ENCODE peak calls at places on chromosomes 16 and 17, in six cellular contexts. H is A549, U is IMR-90, L is K562, T is HepG2, W is GM12878. J is an unnamed sample.

GRCh38 chr17:34733351-34733750 is 154.0 kb downstream of the TMEM132E start:
- DNase-seq in H (no peak), U (no peak), L (no peak), T (no peak), W (no peak), J (no peak)

GRCh38 chr17:51751072-51751471 is 407.4 kb downstream of the CA10 start:
- DNase-seq in H (no peak), U (no peak), L (no peak), T (no peak), W (no peak), J (no peak)

GRCh38 chr16:11213799-11214198 is 42.2 kb downstream of the SOCS1 start:
- DNase-seq in H (no peak), U (no peak), L (no peak), T (no peak), W (no peak), J (no peak)

GRCh38 chr16:1277016-1277944 is 21.4 kb downstream of the TPSD1 start:
- DNase-seq in H (no peak), U (no peak), L (no peak), T (no peak), W (no peak), J (no peak)

GRCh38 chr16:11621920-11622651 is 35.4 kb upstream of the LITAF start:
- DNase-seq in H (no peak), U (no peak), L (no peak), T (no peak), W (no peak), J (no peak)

GRCh38 chr16:726438-727290 is at the start of the genes CCDC78 and HAGHL:
- DNase-seq in H (no peak), U (peak; percentile 34), L (peak; percentile 86), T (no peak), W (no peak), J (peak; percentile 66)

GRCh38 chr17:83182620-83183063 is 103.2 kb downstream of the METRNL start:
- DNase-seq in H (no peak), U (no peak), L (no peak), T (no peak), W (no peak), J (no peak)

GRCh38 chr16:19411298-19411697 is 6.4 kb upstream of the TMC5 start:
- DNase-seq in H (no peak), U (no peak), L (no peak), T (no peak), W (no peak), J (no peak)

GRCh38 chr17:6603746-6604325 is 36.7 kb downstream of the KIAA0753 start:
- DNase-seq in H (no peak), U (peak; percentile 30), L (no peak), T (no peak), W (no peak), J (no peak)

GRCh38 chr17:74297941-74298340 is 23.9 kb downstream of the DNAI2 start:
- DNase-seq in H (no peak), U (no peak), L (no peak), T (no peak), W (no peak), J (no peak)

GRCh38 chr16:84827131-84827574 is 7.4 kb downstream of the CRISPLD2 start:
- DNase-seq in H (no peak), U (peak; percentile 52), L (no peak), T (no peak), W (no peak), J (no peak)

GRCh38 chr17:36643086-36643685 is 41.8 kb downstream of the MRM1 start:
- DNase-seq in H (no peak), U (no peak), L (no peak), T (no peak), W (no peak), J (no peak)
- TF ChIP-seq BHLHE40 in H (no peak), U (no peak), L (no peak), T (no peak), W (no peak), J (no peak)

GRCh38 chr17:67109111-67109510 is 64.8 kb downstream of the CACNG1 start:
- DNase-seq in H (no peak), U (no peak), L (no peak), T (no peak), W (no peak), J (no peak)

GRCh38 chr17:67110619-67111018 is 66.3 kb downstream of the CACNG1 start:
- DNase-seq in H (no peak), U (no peak), L (peak; percentile 18), T (no peak), W (no peak), J (no peak)

GRCh38 chr17:67108411-67108810 is 64.1 kb downstream of the CACNG1 start:
- DNase-seq in H (no peak), U (no peak), L (no peak), T (no peak), W (no peak), J (no peak)

GRCh38 chr17:67105213-67105612 is 60.9 kb downstream of the CACNG1 start:
- DNase-seq in H (no peak), U (peak; percentile 76), L (no peak), T (no peak), W (no peak), J (no peak)

GRCh38 chr17:67107811-67108210 is 63.5 kb downstream of the CACNG1 start:
- DNase-seq in H (no peak), U (no peak), L (no peak), T (no peak), W (no peak), J (no peak)
- TF ChIP-seq BHLHE40 in H (no peak), U (no peak), L (no peak), T (no peak), W (no peak), J (no peak)

DNA sequence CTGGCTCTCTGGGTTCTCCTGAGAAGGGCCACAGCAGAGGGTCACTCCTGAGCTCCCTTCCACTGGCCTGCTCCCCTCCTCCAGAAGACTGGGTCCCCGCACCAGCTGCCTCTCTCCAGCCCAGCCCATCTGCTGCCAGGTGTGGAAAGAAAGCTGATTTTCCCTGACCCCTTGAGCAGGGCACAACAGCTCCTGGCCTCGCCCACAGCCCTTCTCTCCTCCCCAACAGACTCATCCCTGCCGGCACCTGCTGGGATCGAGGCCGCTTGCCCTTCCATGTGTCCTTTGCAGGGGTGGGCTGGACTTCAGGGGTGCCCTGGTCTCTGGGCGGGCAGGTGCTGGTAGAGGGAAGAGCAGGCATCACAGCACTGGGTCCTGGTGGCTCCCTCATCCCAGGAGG is 4.8 kb upstream of the SMIM5 start:
- DNase-seq in H (no peak), U (no peak), L (no peak), T (no peak), W (no peak), J (no peak)
- TF ChIP-seq BHLHE40 in H (no peak), U (no peak), L (no peak), T (no peak), W (no peak), J (no peak)

DNA sequence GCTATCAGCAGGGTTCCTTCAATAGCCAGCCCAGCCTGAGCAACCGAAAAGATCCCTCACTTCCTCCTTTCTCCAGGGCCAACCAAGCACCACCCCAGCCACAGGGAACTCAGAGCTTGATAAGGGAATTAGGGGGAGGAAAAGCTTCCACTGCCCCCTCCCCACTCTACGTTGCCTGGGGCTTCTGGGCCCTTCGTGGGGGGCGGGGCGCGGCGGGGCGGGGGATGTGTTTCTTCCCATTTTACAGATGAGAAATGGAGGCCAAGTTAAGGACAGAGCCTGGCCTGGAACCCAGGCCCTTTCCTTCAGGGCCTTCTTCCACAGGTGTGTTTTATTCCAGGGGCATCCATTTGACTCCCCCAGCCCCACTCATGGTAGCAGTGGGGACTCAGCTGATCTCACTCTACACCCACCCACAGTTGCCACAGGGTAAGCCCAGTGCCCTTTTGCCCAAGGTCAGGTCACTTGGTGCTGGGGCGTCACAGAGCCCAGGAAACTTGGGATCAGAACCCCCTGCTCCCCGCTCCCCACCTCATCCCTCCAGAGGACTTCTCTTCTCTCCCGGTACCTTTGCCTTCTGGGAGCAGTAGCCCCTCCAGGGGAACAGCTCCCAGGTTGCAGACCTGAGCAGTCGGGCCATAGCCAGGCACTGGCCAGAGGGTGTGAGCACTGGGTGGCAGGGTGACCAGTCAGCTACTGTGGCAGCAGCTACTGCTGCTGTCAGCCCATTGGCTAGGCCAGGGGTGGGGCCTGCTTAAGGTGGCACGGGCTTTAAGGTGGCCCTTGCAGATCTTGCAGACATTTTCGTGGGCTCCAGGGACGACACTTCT is at the start of gene LDHD:
- DNase-seq in H (peak; percentile 86), U (no peak), L (peak; percentile 74), T (peak; percentile 86), W (no peak), J (peak; percentile 60)
- TF ChIP-seq BHLHE40 in H (no peak), U (no peak), L (no peak), T (no peak), W (no peak), J (no peak)

DNA sequence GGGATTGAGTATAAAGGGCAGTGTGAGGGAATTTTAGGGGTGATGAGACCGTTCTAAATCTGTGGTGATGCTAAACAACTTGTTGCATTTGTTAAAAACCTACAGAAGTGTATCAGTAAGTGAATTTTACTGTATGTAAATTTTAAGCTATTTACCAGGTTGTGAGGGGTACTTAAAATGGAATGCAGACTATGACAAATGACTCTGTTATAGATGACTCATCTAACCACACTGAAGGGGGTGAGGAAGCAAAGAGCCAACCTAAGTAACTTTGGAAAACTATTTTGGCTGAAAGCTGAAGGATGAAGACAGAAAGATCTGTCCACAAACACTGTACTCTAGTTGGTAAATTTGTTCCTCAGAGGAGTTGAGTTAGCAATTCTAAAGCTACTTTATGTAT is 5.3 kb upstream of the MKS1 start:
- DNase-seq in H (peak; percentile 47), U (peak; percentile 46), L (no peak), T (no peak), W (no peak), J (no peak)
- TF ChIP-seq BHLHE40 in H (no peak), U (no peak), L (no peak), T (no peak), W (no peak), J (no peak)

GRCh38 chr17:80982426-80982974 is 9.1 kb upstream of the CHMP6 start:
- DNase-seq in H (no peak), U (no peak), L (no peak), T (no peak), W (no peak), J (no peak)
- TF ChIP-seq BHLHE40 in H (no peak), U (no peak), L (no peak), T (no peak), W (no peak), J (no peak)

GRCh38 chr17:72297326-72298115 is 176.7 kb downstream of the SOX9 start:
- DNase-seq in H (peak; percentile 59), U (peak; percentile 69), L (no peak), T (no peak), W (no peak), J (no peak)
- TF ChIP-seq BHLHE40 in H (no peak), U (no peak), L (no peak), T (no peak), W (no peak), J (no peak)